ENCODE peak calls at places on chromosomes 16 and 17, in seven cellular contexts. S, V, N, M, J, A and B are unnamed samples.

GRCh38 chr16:68645494-68646388 is 631 bp downstream of the CDH3 start:
- DNase-seq in J (no peak), S (peak), N (no peak), M (no peak), A (no peak), V (no peak), B (peak)

GRCh38 chr16:11333696-11334095 is 11.6 kb upstream of the RMI2 start:
- DNase-seq in V (no peak), A (no peak), S (no peak), N (no peak), M (no peak), J (no peak), B (peak)

GRCh38 chr17:1011138-1011537 is 14.2 kb downstream of the TIMM22 start:
- DNase-seq in A (no peak), S (no peak), M (no peak), J (no peak), N (no peak), V (no peak), B (no peak)

GRCh38 chr17:75475851-75476250 is 19.4 kb downstream of the TMEM94 start:
- DNase-seq in S (no peak), J (no peak), N (no peak), M (no peak), V (no peak), A (no peak), B (no peak)

GRCh38 chr17:72121164-72122001 is 563 bp downstream of the SOX9 start:
- DNase-seq in N (no peak), J (no peak), A (no peak), V (no peak), S (peak), M (no peak), B (peak)

GRCh38 chr17:29155235-29155965 is 24.8 kb downstream of the MYO18A start:
- DNase-seq in M (no peak), S (no peak), V (no peak), J (no peak), A (peak), N (no peak), B (no peak)

GRCh38 chr16:27495191-27495590 is 54.5 kb downstream of the GTF3C1 start:
- DNase-seq in J (no peak), N (no peak), V (no peak), M (peak), A (no peak), S (no peak), B (no peak)

GRCh38 chr16:14071576-14072271 is 605 bp downstream of the MRTFB start:
- DNase-seq in V (no peak), A (no peak), S (peak), M (no peak), J (no peak), N (peak), B (no peak)

GRCh38 chr17:42679001-42679491 is 2.3 kb upstream of the PLEKHH3 start:
- DNase-seq in S (peak), A (no peak), V (peak), N (peak), M (no peak), J (no peak), B (peak)